ENCODE peak calls at places on chromosome 11, in eight cellular contexts. Y is IMR-90; Z is A172; J is stimulated activated CD8-positive, alpha-beta memory T cell treated with anti-CD3 and anti-CD28 coated beads, Interleukin-12 subunit alpha, Interleukin-12 subunit beta, amount 100 ng/mL, for 1 hour; O is ecto neural progenitor cell; K is naive thymus-derived CD4-positive, alpha-beta T cell; T is EH; M is activated T-helper 1 cell treated with anti-CD3 and anti-CD28 coated beads, Interleukin-2, amount 50 U/mL, for 16 hours. Q is an unnamed sample.

GRCh38 chr11:122440783-122441701 is 214.5 kb upstream of the UBASH3B start:
- DNase-seq in Y (no peak), O (no peak), Z (no peak), J (no peak), T (peak), M (no peak), K (no peak), Q (no peak)

GRCh38 chr11:30019481-30019880 is 2.7 kb upstream of the KCNA4 start:
- DNase-seq in Y (no peak), M (no peak), K (no peak), Z (no peak), O (no peak), T (no peak), J (no peak), Q (no peak)

GRCh38 chr11:78733031-78733430 is 158.4 kb upstream of the NARS2 start:
- DNase-seq in T (no peak), K (no peak), O (no peak), M (no peak), Z (no peak), J (no peak), Y (peak), Q (no peak)

GRCh38 chr11:1231396-1232327 is 8.8 kb downstream of the MUC5B start:
- DNase-seq in O (peak), M (no peak), Z (no peak), J (no peak), T (no peak), K (no peak), Y (no peak), Q (no peak)

GRCh38 chr11:117011541-117011908 is 86.7 kb downstream of the SIK3 start:
- DNase-seq in Z (peak), M (no peak), K (no peak), J (no peak), O (no peak), Y (no peak), T (no peak), Q (no peak)

GRCh38 chr11:75655619-75656018 is 13.2 kb downstream of the MAP6 start:
- DNase-seq in M (no peak), J (no peak), O (no peak), K (no peak), Y (peak), T (peak), Z (peak), Q (peak)

GRCh38 chr11:33052241-33052640 is 12.9 kb downstream of the TCP11L1 start:
- DNase-seq in T (no peak), Z (no peak), O (no peak), Y (no peak), M (no peak), J (no peak), K (no peak), Q (no peak)

GRCh38 chr11:128757235-128757711 is 63.4 kb downstream of the FLI1 start:
- DNase-seq in K (peak), Y (peak), Z (peak), O (no peak), T (peak), J (peak), M (peak), Q (no peak)

GRCh38 chr11:64064374-64065140 is 28.8 kb downstream of the FLRT1 start:
- DNase-seq in Z (no peak), M (no peak), O (no peak), Y (no peak), J (no peak), T (no peak), K (no peak), Q (peak)

GRCh38 chr11:40314327-40314726 is 1145.1 kb downstream of the LRRC4C start:
- DNase-seq in O (no peak), K (no peak), Y (peak), Z (no peak), J (no peak), T (peak), M (no peak), Q (no peak)

GRCh38 chr11:83195176-83195531 is 1.6 kb downstream of the ANKRD42 start:
- DNase-seq in M (no peak), O (no peak), J (no peak), Z (no peak), Y (peak), T (peak), K (no peak), Q (no peak)

GRCh38 chr11:125164422-125165110 is at the start of gene PKNOX2:
- DNase-seq in K (peak), M (peak), Y (peak), O (peak), T (peak), Z (peak), J (peak), Q (no peak)

GRCh38 chr11:35902961-35903360 is 40.9 kb upstream of the LDLRAD3 start:
- DNase-seq in J (no peak), M (no peak), K (no peak), O (no peak), Z (no peak), T (no peak), Y (no peak), Q (no peak)

GRCh38 chr11:45654741-45655283 is 10.6 kb downstream of the CHST1 start:
- DNase-seq in O (no peak), K (no peak), Y (no peak), J (no peak), Z (no peak), M (no peak), T (no peak), Q (no peak)

GRCh38 chr11:66546966-66547661 is 411 bp downstream of the ACTN3 start:
- DNase-seq in K (no peak), Y (no peak), T (no peak), O (no peak), J (no peak), Z (no peak), M (no peak), Q (no peak)

GRCh38 chr11:69750108-69750850 is 24.9 kb downstream of the FGF4 start:
- DNase-seq in Z (no peak), K (no peak), Y (no peak), J (no peak), M (no peak), T (no peak), O (no peak), Q (no peak)

GRCh38 chr11:135006800-135007199 is 594.8 kb upstream of the B3GAT1 start:
- DNase-seq in T (no peak), M (no peak), Z (no peak), K (no peak), Y (no peak), O (no peak), J (no peak), Q (no peak)

GRCh38 chr11:35602979-35603378 is 15.3 kb upstream of the FJX1 start:
- DNase-seq in J (no peak), K (no peak), Y (no peak), M (no peak), O (no peak), Z (no peak), T (no peak), Q (no peak)

GRCh38 chr11:35014352-35014751 is 97.9 kb downstream of the PDHX start:
- DNase-seq in Y (peak), J (no peak), T (peak), K (no peak), M (no peak), O (no peak), Z (no peak), Q (peak)

GRCh38 chr11:69423611-69424385 is 57.7 kb upstream of the LINC01488 start:
- DNase-seq in J (no peak), Z (no peak), O (no peak), K (no peak), Y (no peak), T (no peak), M (no peak), Q (no peak)

GRCh38 chr11:117932426-117932825 is 3.2 kb upstream of the TMPRSS13 start:
- DNase-seq in M (no peak), J (no peak), O (no peak), Z (no peak), K (no peak), T (no peak), Y (no peak), Q (no peak)

GRCh38 chr11:115656684-115657083 is 152.5 kb upstream of the CADM1 start:
- DNase-seq in T (no peak), Z (no peak), O (no peak), M (no peak), Y (no peak), K (no peak), J (no peak), Q (no peak)

GRCh38 chr11:10742460-10743208 is 8.4 kb upstream of the CTR9 start:
- DNase-seq in O (no peak), M (no peak), T (peak), J (peak), K (no peak), Z (peak), Y (peak), Q (peak)

GRCh38 chr11:102564110-102564509 is 33.6 kb upstream of the MMP7 start:
- DNase-seq in J (no peak), O (no peak), M (no peak), K (no peak), T (peak), Y (peak), Z (peak), Q (peak)

GRCh38 chr11:72552399-72552910 is 118.1 kb upstream of the CLPB start:
- DNase-seq in K (no peak), Y (no peak), Z (peak), M (no peak), T (no peak), O (no peak), J (no peak), Q (no peak)

GRCh38 chr11:14360976-14361375 is 2.0 kb upstream of the RRAS2 start:
- DNase-seq in Z (no peak), Y (no peak), T (no peak), J (no peak), O (no peak), M (no peak), K (no peak), Q (no peak)